ENCODE peak calls at places on chromosome 15, in nine cellular contexts. H is ovary, A is heart left ventricle, G is sigmoid colon, R is IMR-90, E is uterus, O is body of pancreas, M is stomach, X is spleen. Z is an unnamed sample.

GRCh38 chr15:69755571-69756310 is 303.1 kb downstream of the RPLP1 start:
- DNase-seq in M (no peak), O (no peak), H (no peak), R (no peak), E (no peak), G (no peak), X (peak; percentile 89), A (peak; percentile 67), Z (no peak)

GRCh38 chr15:68599560-68600071 is 20.8 kb downstream of the CORO2B start:
- DNase-seq in O (no peak), M (no peak), A (no peak), E (no peak), H (peak; percentile 67), G (no peak), X (peak; percentile 57), R (peak; percentile 75), Z (no peak)

GRCh38 chr15:78620839-78621421 is at the start of gene CHRNA3:
- DNase-seq in H (no peak), O (no peak), A (no peak), R (no peak), X (no peak), E (no peak), G (no peak), M (peak; percentile 9), Z (no peak)

GRCh38 chr15:58479941-58480340 is 48.1 kb downstream of the LIPC start:
- DNase-seq in X (no peak), H (no peak), A (no peak), M (no peak), G (no peak), R (no peak), O (no peak), E (no peak), Z (no peak)

GRCh38 chr15:70451861-70452653 is 311.3 kb downstream of the UACA start:
- DNase-seq in X (peak; percentile 79), O (no peak), M (peak; percentile 75), E (no peak), A (no peak), H (no peak), G (no peak), R (no peak), Z (no peak)

GRCh38 chr15:45021331-45021730 is 1.7 kb upstream of the SORD start:
- DNase-seq in R (peak; percentile 32), A (no peak), G (no peak), O (no peak), E (no peak), H (no peak), X (no peak), M (peak; percentile 77), Z (no peak)

GRCh38 chr15:63086967-63087366 is 34.7 kb upstream of the LACTB start:
- DNase-seq in O (no peak), E (no peak), H (no peak), R (no peak), G (no peak), M (no peak), X (no peak), A (no peak), Z (no peak)

GRCh38 chr15:45903283-45903682 is 268.5 kb downstream of the SQOR start:
- DNase-seq in X (no peak), G (no peak), R (no peak), E (no peak), A (no peak), O (no peak), M (no peak), H (no peak), Z (no peak)

GRCh38 chr15:38696120-38696727 is 131.6 kb upstream of the RASGRP1 start:
- DNase-seq in M (peak; percentile 31), X (no peak), E (no peak), A (no peak), R (peak; percentile 63), G (no peak), H (no peak), O (no peak), Z (no peak)
- H3K27ac ChIP-seq in M (no peak overlapping the region), X (peak overlapping the region; percentile 60), E (no peak overlapping the region), A (no peak overlapping the region), R (no peak overlapping the region), G (no peak overlapping the region), H (no peak overlapping the region), O (no peak overlapping the region), Z (no peak overlapping the region)

GRCh38 chr15:90934949-90935751 is at the start of gene UNC45A:
- DNase-seq in O (peak; percentile 96), E (peak; percentile 91), M (peak; percentile 97), R (peak; percentile 77), H (peak; percentile 93), X (peak; percentile 99), G (peak; percentile 95), A (peak; percentile 97), Z (peak; percentile 85)
- TF ChIP-seq POLR2A in O (peak; percentile 92), E (peak; percentile 59), M (peak; percentile 64), R (peak; percentile 62), H (peak; percentile 30), X (no peak), G (peak; percentile 71), A (peak; percentile 67), Z (peak; percentile 79)

GRCh38 chr15:76169792-76170425 is 110.1 kb downstream of the TMEM266 start:
- DNase-seq in X (no peak), R (no peak), H (no peak), M (no peak), A (no peak), E (no peak), G (no peak), O (no peak), Z (no peak)
- H3K27ac ChIP-seq in X (peak overlapping the region; percentile 70), R (peak overlapping the region; percentile 23), H (no peak overlapping the region), M (peak overlapping the region; percentile 39), A (no peak overlapping the region), E (no peak overlapping the region), G (peak overlapping the region; percentile 56), O (no peak overlapping the region), Z (peak overlapping the region; percentile 62)

DNA sequence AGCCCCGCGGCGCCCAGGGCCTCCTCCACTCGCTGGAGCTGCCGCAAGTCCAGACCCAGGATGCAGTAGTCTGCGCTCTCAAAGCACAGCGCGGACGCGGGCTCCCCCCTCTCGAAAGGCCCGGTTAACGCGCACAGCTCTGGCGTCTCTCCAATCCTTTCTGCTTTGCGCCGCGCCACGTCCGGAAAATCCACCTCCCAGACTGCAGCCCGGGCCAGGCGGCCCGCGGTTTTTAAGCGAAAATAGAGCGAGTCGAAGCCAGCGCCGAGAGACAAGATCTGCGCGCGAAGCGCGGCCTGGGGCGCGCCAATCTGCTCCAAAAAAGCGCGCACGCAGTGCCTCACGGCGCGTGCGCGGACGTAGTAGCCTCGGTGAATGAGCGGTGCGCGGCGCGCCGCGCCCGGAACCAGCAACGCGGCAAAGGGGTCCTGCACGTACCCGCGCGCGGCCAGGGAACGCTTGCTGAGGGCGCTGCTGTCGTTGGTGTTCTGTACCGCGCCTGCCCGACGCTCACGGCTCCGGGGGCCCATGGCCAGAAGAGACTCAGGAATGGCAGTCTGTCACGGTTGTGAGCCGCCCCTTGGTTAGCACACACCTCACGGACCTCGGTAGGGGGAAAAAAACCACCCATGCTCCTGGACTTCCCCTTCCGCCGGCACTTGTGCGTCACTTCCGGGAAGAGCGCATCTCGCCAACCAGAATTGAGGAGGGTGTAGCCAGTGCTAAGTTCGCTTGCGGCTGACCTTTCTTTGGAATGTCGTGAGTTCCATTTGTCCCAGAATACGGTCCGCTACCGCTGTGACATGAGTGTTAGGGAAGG is at the start of gene LCMT2:
- DNase-seq in O (peak; percentile 91), A (peak; percentile 95), G (peak; percentile 98), E (peak; percentile 93), M (peak; percentile 92), R (peak; percentile 94), X (peak; percentile 96), H (peak; percentile 94), Z (peak; percentile 81)
- TF ChIP-seq POLR2A in O (peak; percentile 82), A (peak; percentile 80), G (peak; percentile 50), E (peak; percentile 75), M (peak; percentile 28), R (peak; percentile 79), X (no peak), H (peak; percentile 60), Z (peak; percentile 36)

DNA sequence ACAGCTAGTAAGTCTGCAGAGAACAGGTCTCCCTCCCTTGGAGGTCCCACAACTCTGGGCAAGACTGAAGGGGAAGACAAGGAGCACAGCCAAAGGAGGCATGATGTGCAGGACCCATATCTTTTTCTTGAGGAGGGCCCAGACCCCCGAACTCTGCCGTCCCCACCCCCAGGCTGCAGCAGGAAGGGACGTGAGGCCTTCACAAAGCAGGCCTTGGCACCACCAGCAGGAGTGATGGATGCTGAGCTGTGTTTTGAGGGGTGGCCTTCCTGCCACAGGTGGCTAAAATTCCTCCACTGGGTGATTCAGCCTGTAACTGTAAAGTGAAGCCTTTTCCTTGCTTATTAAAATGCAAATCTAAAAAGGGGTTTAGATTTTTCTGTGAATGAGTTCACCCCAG is 8.6 kb downstream of the PLA2G4D start:
- DNase-seq in M (no peak), E (no peak), A (no peak), G (no peak), R (no peak), X (no peak), O (no peak), H (no peak), Z (no peak)
- H3K27ac ChIP-seq in M (no peak overlapping the region), E (no peak overlapping the region), A (no peak overlapping the region), G (no peak overlapping the region), R (no peak overlapping the region), X (no peak overlapping the region), O (no peak overlapping the region), H (no peak overlapping the region), Z (no peak overlapping the region)

DNA sequence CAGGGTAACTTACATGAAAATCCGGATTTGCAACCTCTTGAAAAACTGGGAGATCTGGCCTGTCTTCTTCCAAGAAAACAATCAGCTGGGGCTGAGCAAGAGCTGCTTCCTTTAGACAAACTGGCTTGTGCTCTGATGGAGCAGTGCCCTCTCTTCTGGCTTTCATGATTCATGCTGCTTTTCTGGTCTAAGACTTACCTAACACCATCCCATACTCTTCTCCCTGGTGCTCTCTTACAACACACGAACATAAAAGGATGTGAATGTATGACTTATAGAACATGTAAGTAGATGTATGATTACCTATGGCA is 9.9 kb downstream of the TJP1 start:
- DNase-seq in O (no peak), H (no peak), X (no peak), R (peak; percentile 69), M (no peak), G (no peak), E (no peak), A (no peak), Z (no peak)
- TF ChIP-seq POLR2A in O (no peak), H (no peak), X (no peak), R (no peak), M (no peak), G (no peak), E (no peak), A (no peak), Z (no peak)

DNA sequence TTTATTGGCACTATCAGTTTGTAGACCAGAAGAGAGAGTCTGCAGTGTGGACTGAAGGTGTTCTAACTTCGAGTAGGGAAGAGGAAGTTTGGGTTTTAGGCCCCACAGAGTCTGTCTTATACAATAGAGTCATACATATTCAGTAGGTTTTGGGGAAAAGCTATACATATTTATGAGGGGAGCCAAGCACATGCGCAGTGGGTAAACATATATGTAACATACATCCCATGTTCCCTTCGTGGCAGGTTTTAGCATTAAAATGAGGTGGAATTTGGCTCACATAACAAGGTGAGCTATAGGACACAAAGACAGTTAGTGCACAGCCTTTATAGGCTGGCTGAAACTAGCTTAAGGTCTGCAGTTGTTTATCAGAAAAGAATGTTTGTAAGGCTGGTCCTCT is 4.9 kb downstream of the GALK2 start:
- DNase-seq in A (no peak), R (no peak), G (no peak), H (no peak), M (no peak), X (no peak), O (no peak), E (no peak), Z (no peak)
- H3K27ac ChIP-seq in A (no peak overlapping the region), R (no peak overlapping the region), G (no peak overlapping the region), H (no peak overlapping the region), M (no peak overlapping the region), X (no peak overlapping the region), O (no peak overlapping the region), E (no peak overlapping the region), Z (no peak overlapping the region)